ENCODE peak calls at places on chromosomes 4 and X, in eight cellular contexts. One of them, this sample, is unnamed.
A peak's percentile ranks its signal among the peaks of the same experiment; 100 is the strongest.

GRCh38 chr4:139028191-139028661 is 12.6 kb downstream of the NOCT start:
- DNase-seq in anterior cingulate cortex: no peak
- DNase-seq in HT1080: no peak
- DNase-seq in SK-N-SH: no peak
- DNase-seq in RCC 7860: no peak
- DNase-seq in right atrium auricular region: peak; percentile 77
- DNase-seq in aorta: no peak
- DNase-seq in left ventricle myocardium inferior: peak; percentile 80
- DNase-seq in this sample: peak; percentile 25

GRCh38 chr4:17204908-17205307 is 306.5 kb upstream of the LDB2 start:
- DNase-seq in anterior cingulate cortex: no peak
- DNase-seq in HT1080: no peak
- DNase-seq in SK-N-SH: no peak
- DNase-seq in RCC 7860: no peak
- DNase-seq in right atrium auricular region: no peak
- DNase-seq in aorta: no peak
- DNase-seq in left ventricle myocardium inferior: no peak
- DNase-seq in this sample: no peak

GRCh38 chr4:8721621-8722020 is 129.1 kb downstream of the CPZ start:
- DNase-seq in anterior cingulate cortex: no peak
- DNase-seq in HT1080: no peak
- DNase-seq in SK-N-SH: no peak
- DNase-seq in RCC 7860: no peak
- DNase-seq in right atrium auricular region: no peak
- DNase-seq in aorta: no peak
- DNase-seq in left ventricle myocardium inferior: no peak
- DNase-seq in this sample: no peak

GRCh38 chr4:54440394-54441223 is 211.5 kb downstream of the PDGFRA start:
- DNase-seq in anterior cingulate cortex: no peak
- DNase-seq in HT1080: peak; percentile 19
- DNase-seq in SK-N-SH: peak; percentile 42
- DNase-seq in RCC 7860: peak; percentile 22
- DNase-seq in right atrium auricular region: no peak
- DNase-seq in aorta: no peak
- DNase-seq in left ventricle myocardium inferior: no peak
- DNase-seq in this sample: no peak

GRCh38 chr4:39464886-39465501 is 6.1 kb downstream of the LIAS start:
- DNase-seq in anterior cingulate cortex: no peak
- DNase-seq in HT1080: peak; percentile 77
- DNase-seq in SK-N-SH: peak; percentile 81
- DNase-seq in RCC 7860: peak; percentile 59
- DNase-seq in right atrium auricular region: no peak
- DNase-seq in aorta: no peak
- DNase-seq in left ventricle myocardium inferior: no peak
- DNase-seq in this sample: no peak

GRCh38 chr4:176191974-176192373 is 3.4 kb downstream of the SPATA4 start:
- DNase-seq in anterior cingulate cortex: no peak
- DNase-seq in HT1080: peak; percentile 28
- DNase-seq in SK-N-SH: peak; percentile 32
- DNase-seq in RCC 7860: peak; percentile 51
- DNase-seq in right atrium auricular region: no peak
- DNase-seq in aorta: no peak
- DNase-seq in left ventricle myocardium inferior: no peak
- DNase-seq in this sample: no peak

GRCh38 chr4:6107114-6107791 is 89.0 kb upstream of the C4orf50 start:
- DNase-seq in anterior cingulate cortex: no peak
- DNase-seq in HT1080: no peak
- DNase-seq in SK-N-SH: peak; percentile 82
- DNase-seq in RCC 7860: no peak
- DNase-seq in right atrium auricular region: no peak
- DNase-seq in aorta: peak; percentile 36
- DNase-seq in left ventricle myocardium inferior: no peak
- DNase-seq in this sample: no peak

GRCh38 chr4:153217440-153217839 is 13.2 kb downstream of the TRIM2 start:
- DNase-seq in anterior cingulate cortex: no peak
- DNase-seq in HT1080: no peak
- DNase-seq in SK-N-SH: no peak
- DNase-seq in RCC 7860: no peak
- DNase-seq in right atrium auricular region: no peak
- DNase-seq in aorta: no peak
- DNase-seq in left ventricle myocardium inferior: no peak
- DNase-seq in this sample: no peak

GRCh38 chr4:40621229-40621591 is 8.5 kb downstream of the RBM47 start:
- DNase-seq in anterior cingulate cortex: no peak
- DNase-seq in HT1080: no peak
- DNase-seq in SK-N-SH: no peak
- DNase-seq in RCC 7860: no peak
- DNase-seq in right atrium auricular region: no peak
- DNase-seq in aorta: no peak
- DNase-seq in left ventricle myocardium inferior: no peak
- DNase-seq in this sample: no peak

GRCh38 chr4:86432552-86433134 is 72.8 kb upstream of the MAPK10 start:
- DNase-seq in anterior cingulate cortex: no peak
- DNase-seq in HT1080: no peak
- DNase-seq in SK-N-SH: no peak
- DNase-seq in RCC 7860: no peak
- DNase-seq in right atrium auricular region: no peak
- DNase-seq in aorta: no peak
- DNase-seq in left ventricle myocardium inferior: no peak
- DNase-seq in this sample: no peak

GRCh38 chr4:168248311-168248710 is 70.2 kb downstream of the DDX60 start:
- DNase-seq in anterior cingulate cortex: no peak
- DNase-seq in HT1080: no peak
- DNase-seq in SK-N-SH: no peak
- DNase-seq in RCC 7860: no peak
- DNase-seq in right atrium auricular region: no peak
- DNase-seq in aorta: no peak
- DNase-seq in left ventricle myocardium inferior: no peak
- DNase-seq in this sample: no peak

GRCh38 chrX:120302434-120302833 is 8.8 kb downstream of the TMEM255A start:
- DNase-seq in anterior cingulate cortex: no peak
- DNase-seq in HT1080: peak; percentile 2
- DNase-seq in SK-N-SH: no peak
- DNase-seq in RCC 7860: no peak
- DNase-seq in right atrium auricular region: no peak
- DNase-seq in aorta: no peak
- DNase-seq in left ventricle myocardium inferior: no peak
- DNase-seq in this sample: no peak

GRCh38 chr4:140116442-140117104 is 37.4 kb downstream of the MAML3 start:
- DNase-seq in anterior cingulate cortex: no peak
- DNase-seq in HT1080: peak; percentile 89
- DNase-seq in SK-N-SH: peak; percentile 41
- DNase-seq in RCC 7860: peak; percentile 21
- DNase-seq in right atrium auricular region: no peak
- DNase-seq in aorta: no peak
- DNase-seq in left ventricle myocardium inferior: no peak
- DNase-seq in this sample: no peak

GRCh38 chrX:18995216-18995615 is 11.3 kb upstream of the PHKA2 start:
- DNase-seq in anterior cingulate cortex: no peak
- DNase-seq in HT1080: peak; percentile 65
- DNase-seq in SK-N-SH: no peak
- DNase-seq in RCC 7860: peak; percentile 59
- DNase-seq in right atrium auricular region: no peak
- DNase-seq in aorta: no peak
- DNase-seq in left ventricle myocardium inferior: no peak
- DNase-seq in this sample: no peak

GRCh38 chr4:138909605-138910004 is 106.0 kb upstream of the NOCT start:
- DNase-seq in anterior cingulate cortex: no peak
- DNase-seq in HT1080: no peak
- DNase-seq in SK-N-SH: no peak
- DNase-seq in RCC 7860: no peak
- DNase-seq in right atrium auricular region: no peak
- DNase-seq in aorta: no peak
- DNase-seq in left ventricle myocardium inferior: no peak
- DNase-seq in this sample: no peak

GRCh38 chrX:25523574-25523973 is 507.8 kb upstream of the ARX start:
- DNase-seq in anterior cingulate cortex: no peak
- DNase-seq in HT1080: peak; percentile 48
- DNase-seq in SK-N-SH: peak; percentile 37
- DNase-seq in RCC 7860: no peak
- DNase-seq in right atrium auricular region: no peak
- DNase-seq in aorta: no peak
- DNase-seq in left ventricle myocardium inferior: no peak
- DNase-seq in this sample: no peak

GRCh38 chr4:38166082-38166481 is 205.9 kb downstream of the PTTG2 start:
- DNase-seq in anterior cingulate cortex: no peak
- DNase-seq in HT1080: no peak
- DNase-seq in SK-N-SH: no peak
- DNase-seq in RCC 7860: no peak
- DNase-seq in right atrium auricular region: no peak
- DNase-seq in aorta: no peak
- DNase-seq in left ventricle myocardium inferior: no peak
- DNase-seq in this sample: no peak

GRCh38 chr4:189940178-189941004 is at the start of gene FRG1:
- DNase-seq in anterior cingulate cortex: no peak
- DNase-seq in HT1080: peak; percentile 94
- DNase-seq in SK-N-SH: peak; percentile 96
- DNase-seq in RCC 7860: peak; percentile 73
- DNase-seq in right atrium auricular region: peak; percentile 95
- DNase-seq in aorta: peak; percentile 99
- DNase-seq in left ventricle myocardium inferior: peak; percentile 97
- DNase-seq in this sample: no peak

GRCh38 chr4:118155516-118155915 is 121.2 kb downstream of the NDST3 start:
- DNase-seq in anterior cingulate cortex: no peak
- DNase-seq in HT1080: no peak
- DNase-seq in SK-N-SH: no peak
- DNase-seq in RCC 7860: no peak
- DNase-seq in right atrium auricular region: no peak
- DNase-seq in aorta: no peak
- DNase-seq in left ventricle myocardium inferior: no peak
- DNase-seq in this sample: no peak

GRCh38 chrX:15236146-15236545 is 33.7 kb downstream of the ASB9 start:
- DNase-seq in anterior cingulate cortex: no peak
- DNase-seq in HT1080: no peak
- DNase-seq in SK-N-SH: no peak
- DNase-seq in RCC 7860: no peak
- DNase-seq in right atrium auricular region: no peak
- DNase-seq in aorta: no peak
- DNase-seq in left ventricle myocardium inferior: no peak
- DNase-seq in this sample: no peak

GRCh38 chrX:12372111-12372510 is 233.8 kb downstream of the FRMPD4 start:
- DNase-seq in anterior cingulate cortex: no peak
- DNase-seq in HT1080: no peak
- DNase-seq in SK-N-SH: no peak
- DNase-seq in RCC 7860: no peak
- DNase-seq in right atrium auricular region: no peak
- DNase-seq in aorta: no peak
- DNase-seq in left ventricle myocardium inferior: no peak
- DNase-seq in this sample: no peak

GRCh38 chrX:14476169-14476568 is 53.2 kb upstream of the GLRA2 start:
- DNase-seq in anterior cingulate cortex: no peak
- DNase-seq in HT1080: no peak
- DNase-seq in SK-N-SH: no peak
- DNase-seq in RCC 7860: no peak
- DNase-seq in right atrium auricular region: no peak
- DNase-seq in aorta: no peak
- DNase-seq in left ventricle myocardium inferior: no peak
- DNase-seq in this sample: no peak

GRCh38 chr4:162163892-162164759 is at the start of gene FSTL5:
- DNase-seq in anterior cingulate cortex: peak; percentile 31
- DNase-seq in HT1080: peak; percentile 81
- DNase-seq in SK-N-SH: peak; percentile 81
- DNase-seq in RCC 7860: no peak
- DNase-seq in right atrium auricular region: peak; percentile 59
- DNase-seq in aorta: peak; percentile 75
- DNase-seq in left ventricle myocardium inferior: peak; percentile 18
- DNase-seq in this sample: peak; percentile 25

GRCh38 chr4:147134536-147135210 is 189.0 kb upstream of the TTC29 start:
- DNase-seq in anterior cingulate cortex: no peak
- DNase-seq in HT1080: no peak
- DNase-seq in SK-N-SH: no peak
- DNase-seq in RCC 7860: no peak
- DNase-seq in right atrium auricular region: no peak
- DNase-seq in aorta: no peak
- DNase-seq in left ventricle myocardium inferior: no peak
- DNase-seq in this sample: no peak

GRCh38 chr4:8189551-8190466 is 9.3 kb upstream of the SH3TC1 start:
- DNase-seq in anterior cingulate cortex: no peak
- DNase-seq in HT1080: no peak
- DNase-seq in SK-N-SH: peak; percentile 74
- DNase-seq in RCC 7860: no peak
- DNase-seq in right atrium auricular region: no peak
- DNase-seq in aorta: no peak
- DNase-seq in left ventricle myocardium inferior: no peak
- DNase-seq in this sample: no peak

GRCh38 chr4:105145913-105146285 is 777 bp upstream of the TET2 start:
- DNase-seq in anterior cingulate cortex: no peak
- DNase-seq in HT1080: no peak
- DNase-seq in SK-N-SH: no peak
- DNase-seq in RCC 7860: no peak
- DNase-seq in right atrium auricular region: no peak
- DNase-seq in aorta: peak; percentile 81
- DNase-seq in left ventricle myocardium inferior: peak; percentile 33
- DNase-seq in this sample: peak; percentile 56

GRCh38 chr4:101711590-101712255 is 78.8 kb upstream of the BANK1 start:
- DNase-seq in anterior cingulate cortex: no peak
- DNase-seq in HT1080: no peak
- DNase-seq in SK-N-SH: no peak
- DNase-seq in RCC 7860: no peak
- DNase-seq in right atrium auricular region: no peak
- DNase-seq in aorta: no peak
- DNase-seq in left ventricle myocardium inferior: no peak
- DNase-seq in this sample: no peak

GRCh38 chr4:88522702-88523324 is 763 bp downstream of the PYURF start:
- DNase-seq in anterior cingulate cortex: no peak
- DNase-seq in HT1080: peak; percentile 43
- DNase-seq in SK-N-SH: peak; percentile 45
- DNase-seq in RCC 7860: peak; percentile 5
- DNase-seq in right atrium auricular region: no peak
- DNase-seq in aorta: peak; percentile 78
- DNase-seq in left ventricle myocardium inferior: peak; percentile 26
- DNase-seq in this sample: no peak